ENCODE peak calls at places on chromosomes 2 and 18, in eight cellular contexts. One of them, this sample, is unnamed.

GRCh38 chr2:85536479-85536878 is 2.5 kb upstream of the MAT2A start:
- DNase-seq in lower leg skin: no peak
- DNase-seq in GM12878: no peak
- DNase-seq in K562: no peak
- DNase-seq in tibial nerve: no peak
- DNase-seq in uterus: peak
- DNase-seq in body of pancreas: no peak
- DNase-seq in IMR-90: peak
- DNase-seq in this sample: no peak

GRCh38 chr2:235303499-235304291 is 190.1 kb upstream of the AGAP1 start:
- DNase-seq in lower leg skin: no peak
- DNase-seq in GM12878: no peak
- DNase-seq in K562: no peak
- DNase-seq in tibial nerve: no peak
- DNase-seq in uterus: no peak
- DNase-seq in body of pancreas: no peak
- DNase-seq in IMR-90: no peak
- DNase-seq in this sample: no peak

GRCh38 chr2:65349863-65350262 is 82.5 kb downstream of the SPRED2 start:
- DNase-seq in lower leg skin: peak
- DNase-seq in GM12878: no peak
- DNase-seq in K562: peak
- DNase-seq in tibial nerve: peak
- DNase-seq in uterus: peak
- DNase-seq in body of pancreas: peak
- DNase-seq in IMR-90: peak
- DNase-seq in this sample: peak

GRCh38 chr2:152500777-152501176 is 165.8 kb downstream of the FMNL2 start:
- DNase-seq in lower leg skin: peak
- DNase-seq in GM12878: no peak
- DNase-seq in K562: no peak
- DNase-seq in tibial nerve: peak
- DNase-seq in uterus: no peak
- DNase-seq in body of pancreas: no peak
- DNase-seq in IMR-90: no peak
- DNase-seq in this sample: no peak

GRCh38 chr2:240960963-240961876 is 37.2 kb upstream of the SNED1 start:
- DNase-seq in lower leg skin: peak
- DNase-seq in GM12878: no peak
- DNase-seq in K562: no peak
- DNase-seq in tibial nerve: peak
- DNase-seq in uterus: no peak
- DNase-seq in body of pancreas: no peak
- DNase-seq in IMR-90: no peak
- DNase-seq in this sample: peak

GRCh38 chr2:75596784-75597183 is 36.0 kb upstream of the EVA1A start:
- DNase-seq in lower leg skin: no peak
- DNase-seq in GM12878: no peak
- DNase-seq in K562: no peak
- DNase-seq in tibial nerve: no peak
- DNase-seq in uterus: no peak
- DNase-seq in body of pancreas: no peak
- DNase-seq in IMR-90: peak
- DNase-seq in this sample: no peak

GRCh38 chr2:176385219-176385618 is 116.0 kb downstream of the MTX2 start:
- DNase-seq in lower leg skin: no peak
- DNase-seq in GM12878: no peak
- DNase-seq in K562: no peak
- DNase-seq in tibial nerve: no peak
- DNase-seq in uterus: no peak
- DNase-seq in body of pancreas: no peak
- DNase-seq in IMR-90: no peak
- DNase-seq in this sample: no peak

GRCh38 chr18:79567481-79568147 is 112.0 kb upstream of the CTDP1 start:
- DNase-seq in lower leg skin: no peak
- DNase-seq in GM12878: no peak
- DNase-seq in K562: no peak
- DNase-seq in tibial nerve: no peak
- DNase-seq in uterus: no peak
- DNase-seq in body of pancreas: no peak
- DNase-seq in IMR-90: peak
- DNase-seq in this sample: peak

GRCh38 chr2:124542932-124543640 is 518.0 kb downstream of the CNTNAP5 start:
- DNase-seq in lower leg skin: no peak
- DNase-seq in GM12878: no peak
- DNase-seq in K562: no peak
- DNase-seq in tibial nerve: no peak
- DNase-seq in uterus: no peak
- DNase-seq in body of pancreas: no peak
- DNase-seq in IMR-90: no peak
- DNase-seq in this sample: no peak

GRCh38 chr18:57438669-57439616 is 3.8 kb downstream of the ONECUT2 start:
- DNase-seq in lower leg skin: no peak
- DNase-seq in GM12878: no peak
- DNase-seq in K562: no peak
- DNase-seq in tibial nerve: no peak
- DNase-seq in uterus: no peak
- DNase-seq in body of pancreas: no peak
- DNase-seq in IMR-90: no peak
- DNase-seq in this sample: no peak

GRCh38 chr2:237223208-237223861 is 137.6 kb downstream of the COPS8 start:
- DNase-seq in lower leg skin: no peak
- DNase-seq in GM12878: no peak
- DNase-seq in K562: no peak
- DNase-seq in tibial nerve: peak
- DNase-seq in uterus: peak
- DNase-seq in body of pancreas: peak
- DNase-seq in IMR-90: peak
- DNase-seq in this sample: no peak

GRCh38 chr18:42274488-42275137 is 319.6 kb downstream of the PIK3C3 start:
- DNase-seq in lower leg skin: no peak
- DNase-seq in GM12878: no peak
- DNase-seq in K562: no peak
- DNase-seq in tibial nerve: no peak
- DNase-seq in uterus: no peak
- DNase-seq in body of pancreas: no peak
- DNase-seq in IMR-90: peak
- DNase-seq in this sample: no peak

GRCh38 chr2:196967126-196967525 is 40.6 kb upstream of the PGAP1 start:
- DNase-seq in lower leg skin: no peak
- DNase-seq in GM12878: no peak
- DNase-seq in K562: no peak
- DNase-seq in tibial nerve: no peak
- DNase-seq in uterus: no peak
- DNase-seq in body of pancreas: no peak
- DNase-seq in IMR-90: peak
- DNase-seq in this sample: no peak

GRCh38 chr2:222298000-222298310 is 843 bp downstream of the PAX3 start:
- DNase-seq in lower leg skin: no peak
- DNase-seq in GM12878: no peak
- DNase-seq in K562: no peak
- DNase-seq in tibial nerve: no peak
- DNase-seq in uterus: no peak
- DNase-seq in body of pancreas: no peak
- DNase-seq in IMR-90: no peak
- DNase-seq in this sample: no peak

GRCh38 chr2:20551231-20551944 is 99.5 kb downstream of the HS1BP3 start:
- DNase-seq in lower leg skin: no peak
- DNase-seq in GM12878: no peak
- DNase-seq in K562: no peak
- DNase-seq in tibial nerve: no peak
- DNase-seq in uterus: no peak
- DNase-seq in body of pancreas: no peak
- DNase-seq in IMR-90: no peak
- DNase-seq in this sample: peak

GRCh38 chr18:32803571-32803970 is 30.7 kb upstream of the KLHL14 start:
- DNase-seq in lower leg skin: no peak
- DNase-seq in GM12878: peak
- DNase-seq in K562: no peak
- DNase-seq in tibial nerve: no peak
- DNase-seq in uterus: no peak
- DNase-seq in body of pancreas: no peak
- DNase-seq in IMR-90: no peak
- DNase-seq in this sample: no peak

GRCh38 chr18:463442-464310 is 36.8 kb downstream of the COLEC12 start:
- DNase-seq in lower leg skin: no peak
- DNase-seq in GM12878: no peak
- DNase-seq in K562: no peak
- DNase-seq in tibial nerve: no peak
- DNase-seq in uterus: no peak
- DNase-seq in body of pancreas: no peak
- DNase-seq in IMR-90: peak
- DNase-seq in this sample: no peak

GRCh38 chr2:222930862-222931261 is 70.0 kb downstream of the ACSL3 start:
- DNase-seq in lower leg skin: no peak
- DNase-seq in GM12878: no peak
- DNase-seq in K562: no peak
- DNase-seq in tibial nerve: no peak
- DNase-seq in uterus: no peak
- DNase-seq in body of pancreas: no peak
- DNase-seq in IMR-90: peak
- DNase-seq in this sample: no peak

GRCh38 chr2:127086800-127087737 is 19.9 kb downstream of the BIN1 start:
- DNase-seq in lower leg skin: no peak
- DNase-seq in GM12878: peak
- DNase-seq in K562: peak
- DNase-seq in tibial nerve: peak
- DNase-seq in uterus: peak
- DNase-seq in body of pancreas: peak
- DNase-seq in IMR-90: peak
- DNase-seq in this sample: peak

GRCh38 chr2:43228782-43229659 is 2.6 kb upstream of the ZFP36L2 start:
- DNase-seq in lower leg skin: no peak
- DNase-seq in GM12878: no peak
- DNase-seq in K562: no peak
- DNase-seq in tibial nerve: no peak
- DNase-seq in uterus: no peak
- DNase-seq in body of pancreas: no peak
- DNase-seq in IMR-90: no peak
- DNase-seq in this sample: no peak

GRCh38 chr2:234641086-234641485 is 144.2 kb upstream of the ARL4C start:
- DNase-seq in lower leg skin: no peak
- DNase-seq in GM12878: no peak
- DNase-seq in K562: no peak
- DNase-seq in tibial nerve: no peak
- DNase-seq in uterus: no peak
- DNase-seq in body of pancreas: no peak
- DNase-seq in IMR-90: no peak
- DNase-seq in this sample: no peak

GRCh38 chr18:2908946-2909335 is 62.1 kb downstream of the EMILIN2 start:
- DNase-seq in lower leg skin: no peak
- DNase-seq in GM12878: no peak
- DNase-seq in K562: no peak
- DNase-seq in tibial nerve: peak
- DNase-seq in uterus: peak
- DNase-seq in body of pancreas: no peak
- DNase-seq in IMR-90: no peak
- DNase-seq in this sample: no peak

GRCh38 chr18:2908166-2908945 is 61.5 kb downstream of the EMILIN2 start:
- DNase-seq in lower leg skin: no peak
- DNase-seq in GM12878: no peak
- DNase-seq in K562: no peak
- DNase-seq in tibial nerve: peak
- DNase-seq in uterus: peak
- DNase-seq in body of pancreas: no peak
- DNase-seq in IMR-90: no peak
- DNase-seq in this sample: no peak

GRCh38 chr18:2907459-2908145 is 60.8 kb downstream of the EMILIN2 start:
- DNase-seq in lower leg skin: no peak
- DNase-seq in GM12878: no peak
- DNase-seq in K562: no peak
- DNase-seq in tibial nerve: peak
- DNase-seq in uterus: no peak
- DNase-seq in body of pancreas: no peak
- DNase-seq in IMR-90: no peak
- DNase-seq in this sample: no peak

GRCh38 chr18:2905802-2906521 is 59.2 kb downstream of the EMILIN2 start:
- DNase-seq in lower leg skin: peak
- DNase-seq in GM12878: no peak
- DNase-seq in K562: no peak
- DNase-seq in tibial nerve: peak
- DNase-seq in uterus: peak
- DNase-seq in body of pancreas: peak
- DNase-seq in IMR-90: no peak
- DNase-seq in this sample: peak

GRCh38 chr18:2906522-2907458 is 60.0 kb downstream of the EMILIN2 start:
- DNase-seq in lower leg skin: no peak
- DNase-seq in GM12878: no peak
- DNase-seq in K562: peak
- DNase-seq in tibial nerve: peak
- DNase-seq in uterus: peak
- DNase-seq in body of pancreas: peak
- DNase-seq in IMR-90: no peak
- DNase-seq in this sample: peak
- TF ChIP-seq POLR2A in lower leg skin: no peak
- TF ChIP-seq POLR2A in GM12878: peak
- TF ChIP-seq POLR2A in K562: no peak
- TF ChIP-seq POLR2A in tibial nerve: no peak
- TF ChIP-seq POLR2A in uterus: peak
- TF ChIP-seq POLR2A in body of pancreas: no peak
- TF ChIP-seq POLR2A in IMR-90: no peak
- TF ChIP-seq POLR2A in this sample: no peak

GRCh38 chr2:60549250-60550150 is 4.0 kb downstream of the BCL11A start:
- DNase-seq in lower leg skin: no peak
- DNase-seq in GM12878: no peak
- DNase-seq in K562: no peak
- DNase-seq in tibial nerve: no peak
- DNase-seq in uterus: no peak
- DNase-seq in body of pancreas: peak
- DNase-seq in IMR-90: no peak
- DNase-seq in this sample: no peak
- TF ChIP-seq POLR2A in lower leg skin: no peak
- TF ChIP-seq POLR2A in GM12878: peak
- TF ChIP-seq POLR2A in K562: no peak
- TF ChIP-seq POLR2A in tibial nerve: no peak
- TF ChIP-seq POLR2A in uterus: no peak
- TF ChIP-seq POLR2A in body of pancreas: peak
- TF ChIP-seq POLR2A in IMR-90: no peak
- TF ChIP-seq POLR2A in this sample: no peak

GRCh38 chr2:231600619-231601355 is 8.1 kb downstream of the TEX44 start:
- DNase-seq in lower leg skin: no peak
- DNase-seq in GM12878: no peak
- DNase-seq in K562: no peak
- DNase-seq in tibial nerve: peak
- DNase-seq in uterus: no peak
- DNase-seq in body of pancreas: no peak
- DNase-seq in IMR-90: no peak
- DNase-seq in this sample: no peak
- TF ChIP-seq POLR2A in lower leg skin: no peak
- TF ChIP-seq POLR2A in GM12878: no peak
- TF ChIP-seq POLR2A in K562: no peak
- TF ChIP-seq POLR2A in tibial nerve: no peak
- TF ChIP-seq POLR2A in uterus: no peak
- TF ChIP-seq POLR2A in body of pancreas: no peak
- TF ChIP-seq POLR2A in IMR-90: no peak
- TF ChIP-seq POLR2A in this sample: no peak

GRCh38 chr2:226649871-226650660 is 149.6 kb downstream of the IRS1 start:
- DNase-seq in lower leg skin: peak
- DNase-seq in GM12878: peak
- DNase-seq in K562: no peak
- DNase-seq in tibial nerve: peak
- DNase-seq in uterus: peak
- DNase-seq in body of pancreas: peak
- DNase-seq in IMR-90: peak
- DNase-seq in this sample: peak
- TF ChIP-seq POLR2A in lower leg skin: no peak
- TF ChIP-seq POLR2A in GM12878: no peak
- TF ChIP-seq POLR2A in K562: no peak
- TF ChIP-seq POLR2A in tibial nerve: no peak
- TF ChIP-seq POLR2A in uterus: no peak
- TF ChIP-seq POLR2A in body of pancreas: no peak
- TF ChIP-seq POLR2A in IMR-90: peak
- TF ChIP-seq POLR2A in this sample: no peak

GRCh38 chr2:60498176-60499081 is 55.0 kb downstream of the BCL11A start:
- DNase-seq in lower leg skin: no peak
- DNase-seq in GM12878: no peak
- DNase-seq in K562: no peak
- DNase-seq in tibial nerve: no peak
- DNase-seq in uterus: no peak
- DNase-seq in body of pancreas: no peak
- DNase-seq in IMR-90: no peak
- DNase-seq in this sample: no peak
- TF ChIP-seq POLR2A in lower leg skin: no peak
- TF ChIP-seq POLR2A in GM12878: no peak
- TF ChIP-seq POLR2A in K562: no peak
- TF ChIP-seq POLR2A in tibial nerve: no peak
- TF ChIP-seq POLR2A in uterus: no peak
- TF ChIP-seq POLR2A in body of pancreas: no peak
- TF ChIP-seq POLR2A in IMR-90: no peak
- TF ChIP-seq POLR2A in this sample: no peak